ENCODE peak calls at places on chromosomes 1 and 21, in six cellular contexts. T, L, D, C, E and O are unnamed samples.

GRCh38 chr1:8120693-8121260 is 94.7 kb upstream of the ERRFI1 start:
- DNase-seq in D (no peak), T (no peak), E (no peak), C (no peak), L (peak), O (no peak)

GRCh38 chr1:62621907-62622306 is 24.6 kb downstream of the ANGPTL3 start:
- DNase-seq in C (peak), D (no peak), T (no peak), L (peak), E (no peak), O (no peak)

GRCh38 chr21:15466329-15466728 is 263.5 kb upstream of the USP25 start:
- DNase-seq in L (no peak), C (no peak), T (no peak), D (no peak), E (no peak), O (no peak)

GRCh38 chr1:201900476-201900875 is 11.8 kb downstream of the SHISA4 start:
- DNase-seq in C (no peak), D (no peak), L (no peak), E (no peak), T (no peak), O (no peak)

GRCh38 chr1:5793516-5793915 is 198.7 kb downstream of the NPHP4 start:
- DNase-seq in E (no peak), T (no peak), C (no peak), L (no peak), D (no peak), O (no peak)

GRCh38 chr1:58074702-58075578 is 471.6 kb downstream of the OMA1 start:
- DNase-seq in E (no peak), C (no peak), L (no peak), T (no peak), D (no peak), O (no peak)

GRCh38 chr1:23101891-23102688 is 66.6 kb downstream of the LUZP1 start:
- DNase-seq in C (no peak), E (no peak), D (no peak), T (no peak), L (peak), O (no peak)

GRCh38 chr1:3907031-3907534 is 7.0 kb upstream of the C1orf174 start:
- DNase-seq in C (no peak), T (no peak), L (no peak), E (no peak), D (no peak), O (no peak)

GRCh38 chr1:97379387-97380075 is 541.3 kb downstream of the DPYD start:
- DNase-seq in L (no peak), C (no peak), E (no peak), T (no peak), D (no peak), O (no peak)

GRCh38 chr1:54798769-54799641 is 2.1 kb downstream of the TTC22 start:
- DNase-seq in D (peak), C (no peak), L (no peak), E (no peak), T (no peak), O (no peak)

GRCh38 chr1:183239793-183240625 is 53.9 kb downstream of the LAMC2 start:
- DNase-seq in D (no peak), C (no peak), E (no peak), L (no peak), T (no peak), O (no peak)

GRCh38 chr1:12065872-12066271 is 2.8 kb downstream of the TNFRSF8 start:
- DNase-seq in T (no peak), E (no peak), D (no peak), L (no peak), C (no peak), O (no peak)

GRCh38 chr1:245143849-245144248 is 10.9 kb upstream of the KIF26B start:
- DNase-seq in L (no peak), C (no peak), E (no peak), D (no peak), T (no peak), O (no peak)

GRCh38 chr1:111419037-111419436 is 8.5 kb downstream of the OVGP1 start:
- DNase-seq in L (no peak), D (no peak), T (no peak), C (no peak), E (no peak), O (no peak)

GRCh38 chr1:100643430-100644196 is 75.9 kb upstream of the VCAM1 start:
- DNase-seq in C (no peak), T (no peak), L (no peak), D (no peak), E (no peak), O (no peak)

GRCh38 chr21:15063821-15064575 is 802 bp downstream of the NRIP1 start:
- DNase-seq in D (no peak), T (no peak), L (no peak), E (peak), C (no peak), O (no peak)

GRCh38 chr1:116066868-116067563 is 44.2 kb upstream of the MAB21L3 start:
- DNase-seq in L (peak), C (no peak), E (no peak), D (no peak), T (no peak), O (no peak)

GRCh38 chr1:39268112-39268581 is 63.7 kb downstream of the MACF1 start:
- DNase-seq in C (peak), E (peak), L (peak), D (no peak), T (no peak), O (no peak)

GRCh38 chr1:164163291-164163845 is 395.6 kb upstream of the PBX1 start:
- DNase-seq in L (no peak), E (no peak), C (no peak), D (no peak), T (no peak), O (no peak)

GRCh38 chr1:116164056-116164889 is 53.1 kb downstream of the MAB21L3 start:
- DNase-seq in E (no peak), D (no peak), T (no peak), L (no peak), C (no peak), O (no peak)

GRCh38 chr1:15701784-15702183 is 17.7 kb downstream of the PLEKHM2 start:
- DNase-seq in E (no peak), D (no peak), C (no peak), T (no peak), L (no peak), O (no peak)

GRCh38 chr1:210477328-210477924 is 148.7 kb downstream of the HHAT start:
- DNase-seq in D (no peak), E (no peak), C (no peak), T (no peak), L (peak), O (no peak)

GRCh38 chr21:33205476-33205875 is 24.3 kb upstream of the IFNAR2 start:
- DNase-seq in L (no peak), T (no peak), C (no peak), E (no peak), D (no peak), O (no peak)

GRCh38 chr1:107704911-107705310 is 260.1 kb downstream of the VAV3 start:
- DNase-seq in D (no peak), C (no peak), E (no peak), L (no peak), T (no peak), O (no peak)

GRCh38 chr1:16371725-16372124 is 4.7 kb downstream of the SZRD1 start:
- DNase-seq in L (no peak), C (no peak), D (no peak), E (no peak), T (no peak), O (no peak)